ENCODE peak calls at places on chromosomes 12 and 14, in eight cellular contexts. One of them, this sample, is unnamed.

GRCh38 chr14:100147181-100147631 is 12.2 kb downstream of the DEGS2 start:
- DNase-seq in lung microvascular endothelial cell: no peak
- DNase-seq in posterior vena cava: no peak
- DNase-seq in astrocyte: no peak
- DNase-seq in hippocampal formation: no peak
- DNase-seq in activated T-helper 1 cell treated with anti-CD3 and anti-CD28 coated beads, Interleukin-12 subunit alpha, Interleukin-12 subunit beta, Interleukin-2, Interleukin-4 antibody, amounts not matched to agents 30 ng/mL and 10 ng/mL and 1 ng/mL, durations not matched to agents 14 hours and 24 hours and 36 hours: peak
- DNase-seq in amniotic stem cell: no peak
- DNase-seq in T-helper 9 cell: peak
- DNase-seq in this sample: peak

GRCh38 chr12:69566603-69567002 is 18.7 kb upstream of the CCT2 start:
- DNase-seq in lung microvascular endothelial cell: no peak
- DNase-seq in posterior vena cava: no peak
- DNase-seq in astrocyte: no peak
- DNase-seq in hippocampal formation: no peak
- DNase-seq in activated T-helper 1 cell treated with anti-CD3 and anti-CD28 coated beads, Interleukin-12 subunit alpha, Interleukin-12 subunit beta, Interleukin-2, Interleukin-4 antibody, amounts not matched to agents 30 ng/mL and 10 ng/mL and 1 ng/mL, durations not matched to agents 14 hours and 24 hours and 36 hours: no peak
- DNase-seq in amniotic stem cell: no peak
- DNase-seq in T-helper 9 cell: no peak
- DNase-seq in this sample: no peak

GRCh38 chr12:50258167-50258551 is 25.2 kb downstream of the LIMA1 start:
- DNase-seq in lung microvascular endothelial cell: no peak
- DNase-seq in posterior vena cava: no peak
- DNase-seq in astrocyte: no peak
- DNase-seq in hippocampal formation: no peak
- DNase-seq in activated T-helper 1 cell treated with anti-CD3 and anti-CD28 coated beads, Interleukin-12 subunit alpha, Interleukin-12 subunit beta, Interleukin-2, Interleukin-4 antibody, amounts not matched to agents 30 ng/mL and 10 ng/mL and 1 ng/mL, durations not matched to agents 14 hours and 24 hours and 36 hours: no peak
- DNase-seq in amniotic stem cell: no peak
- DNase-seq in T-helper 9 cell: no peak
- DNase-seq in this sample: no peak

GRCh38 chr14:105204206-105204930 is 23.3 kb upstream of the NUDT14 start:
- DNase-seq in lung microvascular endothelial cell: no peak
- DNase-seq in posterior vena cava: no peak
- DNase-seq in astrocyte: no peak
- DNase-seq in hippocampal formation: peak
- DNase-seq in activated T-helper 1 cell treated with anti-CD3 and anti-CD28 coated beads, Interleukin-12 subunit alpha, Interleukin-12 subunit beta, Interleukin-2, Interleukin-4 antibody, amounts not matched to agents 30 ng/mL and 10 ng/mL and 1 ng/mL, durations not matched to agents 14 hours and 24 hours and 36 hours: no peak
- DNase-seq in amniotic stem cell: no peak
- DNase-seq in T-helper 9 cell: no peak
- DNase-seq in this sample: no peak

GRCh38 chr12:117594481-117594880 is 233.1 kb upstream of the NOS1 start:
- DNase-seq in lung microvascular endothelial cell: no peak
- DNase-seq in posterior vena cava: no peak
- DNase-seq in astrocyte: no peak
- DNase-seq in hippocampal formation: no peak
- DNase-seq in activated T-helper 1 cell treated with anti-CD3 and anti-CD28 coated beads, Interleukin-12 subunit alpha, Interleukin-12 subunit beta, Interleukin-2, Interleukin-4 antibody, amounts not matched to agents 30 ng/mL and 10 ng/mL and 1 ng/mL, durations not matched to agents 14 hours and 24 hours and 36 hours: no peak
- DNase-seq in amniotic stem cell: no peak
- DNase-seq in T-helper 9 cell: no peak
- DNase-seq in this sample: no peak

GRCh38 chr14:93987376-93987775 is 9.7 kb upstream of the CCDC197 start:
- DNase-seq in lung microvascular endothelial cell: no peak
- DNase-seq in posterior vena cava: no peak
- DNase-seq in astrocyte: no peak
- DNase-seq in hippocampal formation: no peak
- DNase-seq in activated T-helper 1 cell treated with anti-CD3 and anti-CD28 coated beads, Interleukin-12 subunit alpha, Interleukin-12 subunit beta, Interleukin-2, Interleukin-4 antibody, amounts not matched to agents 30 ng/mL and 10 ng/mL and 1 ng/mL, durations not matched to agents 14 hours and 24 hours and 36 hours: no peak
- DNase-seq in amniotic stem cell: no peak
- DNase-seq in T-helper 9 cell: no peak
- DNase-seq in this sample: no peak

GRCh38 chr12:126404293-126404851 is 1339.1 kb downstream of the AACS start:
- DNase-seq in lung microvascular endothelial cell: no peak
- DNase-seq in posterior vena cava: no peak
- DNase-seq in astrocyte: peak
- DNase-seq in hippocampal formation: no peak
- DNase-seq in activated T-helper 1 cell treated with anti-CD3 and anti-CD28 coated beads, Interleukin-12 subunit alpha, Interleukin-12 subunit beta, Interleukin-2, Interleukin-4 antibody, amounts not matched to agents 30 ng/mL and 10 ng/mL and 1 ng/mL, durations not matched to agents 14 hours and 24 hours and 36 hours: no peak
- DNase-seq in amniotic stem cell: no peak
- DNase-seq in T-helper 9 cell: no peak
- DNase-seq in this sample: no peak

GRCh38 chr14:65431951-65432350 is 19.4 kb downstream of the FUT8 start:
- DNase-seq in lung microvascular endothelial cell: no peak
- DNase-seq in posterior vena cava: no peak
- DNase-seq in astrocyte: peak
- DNase-seq in hippocampal formation: no peak
- DNase-seq in activated T-helper 1 cell treated with anti-CD3 and anti-CD28 coated beads, Interleukin-12 subunit alpha, Interleukin-12 subunit beta, Interleukin-2, Interleukin-4 antibody, amounts not matched to agents 30 ng/mL and 10 ng/mL and 1 ng/mL, durations not matched to agents 14 hours and 24 hours and 36 hours: no peak
- DNase-seq in amniotic stem cell: no peak
- DNase-seq in T-helper 9 cell: no peak
- DNase-seq in this sample: no peak

GRCh38 chr12:117904051-117904450 is 64.7 kb downstream of the KSR2 start:
- DNase-seq in lung microvascular endothelial cell: no peak
- DNase-seq in posterior vena cava: no peak
- DNase-seq in astrocyte: no peak
- DNase-seq in hippocampal formation: no peak
- DNase-seq in activated T-helper 1 cell treated with anti-CD3 and anti-CD28 coated beads, Interleukin-12 subunit alpha, Interleukin-12 subunit beta, Interleukin-2, Interleukin-4 antibody, amounts not matched to agents 30 ng/mL and 10 ng/mL and 1 ng/mL, durations not matched to agents 14 hours and 24 hours and 36 hours: no peak
- DNase-seq in amniotic stem cell: no peak
- DNase-seq in T-helper 9 cell: no peak
- DNase-seq in this sample: no peak

GRCh38 chr12:5185435-5186069 is 141.9 kb downstream of the KCNA5 start:
- DNase-seq in lung microvascular endothelial cell: no peak
- DNase-seq in posterior vena cava: no peak
- DNase-seq in astrocyte: no peak
- DNase-seq in hippocampal formation: no peak
- DNase-seq in activated T-helper 1 cell treated with anti-CD3 and anti-CD28 coated beads, Interleukin-12 subunit alpha, Interleukin-12 subunit beta, Interleukin-2, Interleukin-4 antibody, amounts not matched to agents 30 ng/mL and 10 ng/mL and 1 ng/mL, durations not matched to agents 14 hours and 24 hours and 36 hours: no peak
- DNase-seq in amniotic stem cell: no peak
- DNase-seq in T-helper 9 cell: no peak
- DNase-seq in this sample: no peak

GRCh38 chr12:56034586-56035332 is 7.0 kb upstream of the RPS26 start:
- DNase-seq in lung microvascular endothelial cell: no peak
- DNase-seq in posterior vena cava: no peak
- DNase-seq in astrocyte: no peak
- DNase-seq in hippocampal formation: no peak
- DNase-seq in activated T-helper 1 cell treated with anti-CD3 and anti-CD28 coated beads, Interleukin-12 subunit alpha, Interleukin-12 subunit beta, Interleukin-2, Interleukin-4 antibody, amounts not matched to agents 30 ng/mL and 10 ng/mL and 1 ng/mL, durations not matched to agents 14 hours and 24 hours and 36 hours: peak
- DNase-seq in amniotic stem cell: no peak
- DNase-seq in T-helper 9 cell: no peak
- DNase-seq in this sample: peak

GRCh38 chr14:98994571-98994970 is 277.4 kb downstream of the BCL11B start:
- DNase-seq in lung microvascular endothelial cell: no peak
- DNase-seq in posterior vena cava: no peak
- DNase-seq in astrocyte: no peak
- DNase-seq in hippocampal formation: no peak
- DNase-seq in activated T-helper 1 cell treated with anti-CD3 and anti-CD28 coated beads, Interleukin-12 subunit alpha, Interleukin-12 subunit beta, Interleukin-2, Interleukin-4 antibody, amounts not matched to agents 30 ng/mL and 10 ng/mL and 1 ng/mL, durations not matched to agents 14 hours and 24 hours and 36 hours: peak
- DNase-seq in amniotic stem cell: no peak
- DNase-seq in T-helper 9 cell: no peak
- DNase-seq in this sample: no peak

GRCh38 chr12:810635-811415 is 58.4 kb downstream of the WNK1 start:
- DNase-seq in lung microvascular endothelial cell: peak
- DNase-seq in posterior vena cava: no peak
- DNase-seq in astrocyte: peak
- DNase-seq in hippocampal formation: no peak
- DNase-seq in activated T-helper 1 cell treated with anti-CD3 and anti-CD28 coated beads, Interleukin-12 subunit alpha, Interleukin-12 subunit beta, Interleukin-2, Interleukin-4 antibody, amounts not matched to agents 30 ng/mL and 10 ng/mL and 1 ng/mL, durations not matched to agents 14 hours and 24 hours and 36 hours: no peak
- DNase-seq in amniotic stem cell: no peak
- DNase-seq in T-helper 9 cell: no peak
- DNase-seq in this sample: no peak

GRCh38 chr12:103858953-103859601 is 18.0 kb upstream of the NT5DC3 start:
- DNase-seq in lung microvascular endothelial cell: peak
- DNase-seq in posterior vena cava: peak
- DNase-seq in astrocyte: peak
- DNase-seq in hippocampal formation: no peak
- DNase-seq in activated T-helper 1 cell treated with anti-CD3 and anti-CD28 coated beads, Interleukin-12 subunit alpha, Interleukin-12 subunit beta, Interleukin-2, Interleukin-4 antibody, amounts not matched to agents 30 ng/mL and 10 ng/mL and 1 ng/mL, durations not matched to agents 14 hours and 24 hours and 36 hours: no peak
- DNase-seq in amniotic stem cell: peak
- DNase-seq in T-helper 9 cell: no peak
- DNase-seq in this sample: no peak

GRCh38 chr14:101843665-101844064 is 82.2 kb downstream of the PPP2R5C start:
- DNase-seq in lung microvascular endothelial cell: no peak
- DNase-seq in posterior vena cava: no peak
- DNase-seq in astrocyte: no peak
- DNase-seq in hippocampal formation: no peak
- DNase-seq in activated T-helper 1 cell treated with anti-CD3 and anti-CD28 coated beads, Interleukin-12 subunit alpha, Interleukin-12 subunit beta, Interleukin-2, Interleukin-4 antibody, amounts not matched to agents 30 ng/mL and 10 ng/mL and 1 ng/mL, durations not matched to agents 14 hours and 24 hours and 36 hours: peak
- DNase-seq in amniotic stem cell: no peak
- DNase-seq in T-helper 9 cell: peak
- DNase-seq in this sample: peak

GRCh38 chr12:82880442-82880901 is 193.8 kb downstream of the TMTC2 start:
- DNase-seq in lung microvascular endothelial cell: peak
- DNase-seq in posterior vena cava: no peak
- DNase-seq in astrocyte: peak
- DNase-seq in hippocampal formation: no peak
- DNase-seq in activated T-helper 1 cell treated with anti-CD3 and anti-CD28 coated beads, Interleukin-12 subunit alpha, Interleukin-12 subunit beta, Interleukin-2, Interleukin-4 antibody, amounts not matched to agents 30 ng/mL and 10 ng/mL and 1 ng/mL, durations not matched to agents 14 hours and 24 hours and 36 hours: no peak
- DNase-seq in amniotic stem cell: no peak
- DNase-seq in T-helper 9 cell: no peak
- DNase-seq in this sample: no peak

GRCh38 chr12:18296201-18296908 is 35.0 kb downstream of the PIK3C2G start:
- DNase-seq in lung microvascular endothelial cell: no peak
- DNase-seq in posterior vena cava: no peak
- DNase-seq in astrocyte: no peak
- DNase-seq in hippocampal formation: no peak
- DNase-seq in activated T-helper 1 cell treated with anti-CD3 and anti-CD28 coated beads, Interleukin-12 subunit alpha, Interleukin-12 subunit beta, Interleukin-2, Interleukin-4 antibody, amounts not matched to agents 30 ng/mL and 10 ng/mL and 1 ng/mL, durations not matched to agents 14 hours and 24 hours and 36 hours: no peak
- DNase-seq in amniotic stem cell: no peak
- DNase-seq in T-helper 9 cell: no peak
- DNase-seq in this sample: no peak

GRCh38 chr14:24240110-24240918 is 2.1 kb downstream of the TINF2 start:
- DNase-seq in lung microvascular endothelial cell: no peak
- DNase-seq in posterior vena cava: no peak
- DNase-seq in astrocyte: no peak
- DNase-seq in hippocampal formation: no peak
- DNase-seq in activated T-helper 1 cell treated with anti-CD3 and anti-CD28 coated beads, Interleukin-12 subunit alpha, Interleukin-12 subunit beta, Interleukin-2, Interleukin-4 antibody, amounts not matched to agents 30 ng/mL and 10 ng/mL and 1 ng/mL, durations not matched to agents 14 hours and 24 hours and 36 hours: no peak
- DNase-seq in amniotic stem cell: no peak
- DNase-seq in T-helper 9 cell: no peak
- DNase-seq in this sample: no peak

GRCh38 chr14:49863483-49864262 is 11.1 kb upstream of the NEMF start:
- DNase-seq in lung microvascular endothelial cell: no peak
- DNase-seq in posterior vena cava: no peak
- DNase-seq in astrocyte: no peak
- DNase-seq in hippocampal formation: no peak
- DNase-seq in activated T-helper 1 cell treated with anti-CD3 and anti-CD28 coated beads, Interleukin-12 subunit alpha, Interleukin-12 subunit beta, Interleukin-2, Interleukin-4 antibody, amounts not matched to agents 30 ng/mL and 10 ng/mL and 1 ng/mL, durations not matched to agents 14 hours and 24 hours and 36 hours: no peak
- DNase-seq in amniotic stem cell: no peak
- DNase-seq in T-helper 9 cell: no peak
- DNase-seq in this sample: no peak

GRCh38 chr12:51549637-51550036 is 41.4 kb upstream of the SCN8A start:
- DNase-seq in lung microvascular endothelial cell: no peak
- DNase-seq in posterior vena cava: no peak
- DNase-seq in astrocyte: no peak
- DNase-seq in hippocampal formation: no peak
- DNase-seq in activated T-helper 1 cell treated with anti-CD3 and anti-CD28 coated beads, Interleukin-12 subunit alpha, Interleukin-12 subunit beta, Interleukin-2, Interleukin-4 antibody, amounts not matched to agents 30 ng/mL and 10 ng/mL and 1 ng/mL, durations not matched to agents 14 hours and 24 hours and 36 hours: no peak
- DNase-seq in amniotic stem cell: no peak
- DNase-seq in T-helper 9 cell: no peak
- DNase-seq in this sample: no peak

GRCh38 chr12:110971189-110971920 is 51.0 kb upstream of the MYL2 start:
- DNase-seq in lung microvascular endothelial cell: no peak
- DNase-seq in posterior vena cava: no peak
- DNase-seq in astrocyte: no peak
- DNase-seq in hippocampal formation: no peak
- DNase-seq in activated T-helper 1 cell treated with anti-CD3 and anti-CD28 coated beads, Interleukin-12 subunit alpha, Interleukin-12 subunit beta, Interleukin-2, Interleukin-4 antibody, amounts not matched to agents 30 ng/mL and 10 ng/mL and 1 ng/mL, durations not matched to agents 14 hours and 24 hours and 36 hours: no peak
- DNase-seq in amniotic stem cell: no peak
- DNase-seq in T-helper 9 cell: no peak
- DNase-seq in this sample: no peak

GRCh38 chr12:13749380-13749779 is 232.0 kb downstream of the GRIN2B start:
- DNase-seq in lung microvascular endothelial cell: no peak
- DNase-seq in posterior vena cava: no peak
- DNase-seq in astrocyte: no peak
- DNase-seq in hippocampal formation: no peak
- DNase-seq in activated T-helper 1 cell treated with anti-CD3 and anti-CD28 coated beads, Interleukin-12 subunit alpha, Interleukin-12 subunit beta, Interleukin-2, Interleukin-4 antibody, amounts not matched to agents 30 ng/mL and 10 ng/mL and 1 ng/mL, durations not matched to agents 14 hours and 24 hours and 36 hours: no peak
- DNase-seq in amniotic stem cell: no peak
- DNase-seq in T-helper 9 cell: no peak
- DNase-seq in this sample: no peak

GRCh38 chr12:10718279-10718821 is 4.8 kb downstream of the YBX3 start:
- DNase-seq in lung microvascular endothelial cell: peak
- DNase-seq in posterior vena cava: no peak
- DNase-seq in astrocyte: peak
- DNase-seq in hippocampal formation: no peak
- DNase-seq in activated T-helper 1 cell treated with anti-CD3 and anti-CD28 coated beads, Interleukin-12 subunit alpha, Interleukin-12 subunit beta, Interleukin-2, Interleukin-4 antibody, amounts not matched to agents 30 ng/mL and 10 ng/mL and 1 ng/mL, durations not matched to agents 14 hours and 24 hours and 36 hours: no peak
- DNase-seq in amniotic stem cell: peak
- DNase-seq in T-helper 9 cell: no peak
- DNase-seq in this sample: no peak

GRCh38 chr12:7844131-7844530 is 28.6 kb downstream of the SLC2A14 start:
- DNase-seq in lung microvascular endothelial cell: peak
- DNase-seq in posterior vena cava: no peak
- DNase-seq in astrocyte: no peak
- DNase-seq in hippocampal formation: no peak
- DNase-seq in activated T-helper 1 cell treated with anti-CD3 and anti-CD28 coated beads, Interleukin-12 subunit alpha, Interleukin-12 subunit beta, Interleukin-2, Interleukin-4 antibody, amounts not matched to agents 30 ng/mL and 10 ng/mL and 1 ng/mL, durations not matched to agents 14 hours and 24 hours and 36 hours: no peak
- DNase-seq in amniotic stem cell: no peak
- DNase-seq in T-helper 9 cell: no peak
- DNase-seq in this sample: no peak

GRCh38 chr14:53670701-53671100 is 285.9 kb downstream of the BMP4 start:
- DNase-seq in lung microvascular endothelial cell: no peak
- DNase-seq in posterior vena cava: no peak
- DNase-seq in astrocyte: peak
- DNase-seq in hippocampal formation: no peak
- DNase-seq in activated T-helper 1 cell treated with anti-CD3 and anti-CD28 coated beads, Interleukin-12 subunit alpha, Interleukin-12 subunit beta, Interleukin-2, Interleukin-4 antibody, amounts not matched to agents 30 ng/mL and 10 ng/mL and 1 ng/mL, durations not matched to agents 14 hours and 24 hours and 36 hours: no peak
- DNase-seq in amniotic stem cell: peak
- DNase-seq in T-helper 9 cell: no peak
- DNase-seq in this sample: no peak

GRCh38 chr12:100279612-100280244 is 12.8 kb downstream of the SCYL2 start:
- DNase-seq in lung microvascular endothelial cell: no peak
- DNase-seq in posterior vena cava: no peak
- DNase-seq in astrocyte: no peak
- DNase-seq in hippocampal formation: no peak
- DNase-seq in activated T-helper 1 cell treated with anti-CD3 and anti-CD28 coated beads, Interleukin-12 subunit alpha, Interleukin-12 subunit beta, Interleukin-2, Interleukin-4 antibody, amounts not matched to agents 30 ng/mL and 10 ng/mL and 1 ng/mL, durations not matched to agents 14 hours and 24 hours and 36 hours: no peak
- DNase-seq in amniotic stem cell: no peak
- DNase-seq in T-helper 9 cell: no peak
- DNase-seq in this sample: no peak